ENCODE peak calls at places on chromosome 18, in four cellular contexts. V is pons, Q is SJCRH30, X is amygdala. L is an unnamed sample.

GRCh38 chr18:44821924-44822323 is 141.2 kb downstream of the SETBP1 start:
- DNase-seq in V (peak; percentile 45), Q (no peak), X (no peak), L (no peak)

GRCh38 chr18:41391616-41392610 is 563.1 kb upstream of the PIK3C3 start:
- DNase-seq in V (peak; percentile 49), Q (peak; percentile 63), X (no peak), L (no peak)

GRCh38 chr18:67730884-67731283 is 214.4 kb upstream of the DSEL start:
- DNase-seq in V (no peak), Q (no peak), X (no peak), L (peak; percentile 32)

GRCh38 chr18:9296233-9297006 is 38.2 kb upstream of the TWSG1 start:
- DNase-seq in V (no peak), Q (no peak), X (no peak), L (no peak)

GRCh38 chr18:56516769-56517168 is 121.6 kb downstream of the TXNL1 start:
- DNase-seq in V (no peak), Q (no peak), X (no peak), L (no peak)

GRCh38 chr18:8895987-8896619 is 190.7 kb downstream of the MTCL1 start:
- DNase-seq in V (no peak), Q (peak; percentile 12), X (no peak), L (peak; percentile 13)

GRCh38 chr18:11308499-11308898 is 159.1 kb upstream of the PIEZO2 start:
- DNase-seq in V (peak; percentile 2), Q (no peak), X (no peak), L (no peak)

GRCh38 chr18:70332694-70333093 is 43.8 kb downstream of the SOCS6 start:
- DNase-seq in V (no peak), Q (no peak), X (no peak), L (no peak)

GRCh38 chr18:1958798-1959197 is 612.5 kb downstream of the METTL4 start:
- DNase-seq in V (no peak), Q (no peak), X (no peak), L (no peak)

L was measured in keratinocyte.